ENCODE peak calls at places on chromosomes 7 and 10, in nine cellular contexts. U is prostate gland, R is stomach, C is colonic mucosa, S is breast epithelium, M is PC-3, A is astrocyte, G is right lobe of liver, T is cardiac muscle cell. K is an unnamed sample.

GRCh38 chr10:50575477-50576244 is 48.1 kb downstream of the SGMS1 start:
- DNase-seq in M (no peak), S (no peak), T (no peak), U (no peak), G (no peak), A (no peak), C (no peak), R (no peak), K (no peak)

GRCh38 chr10:123624086-123624485 is 42.1 kb upstream of the GPR26 start:
- DNase-seq in G (no peak), T (no peak), S (no peak), C (no peak), M (no peak), U (no peak), A (no peak), R (no peak), K (no peak)

GRCh38 chr7:150333659-150334058 is 7.8 kb downstream of the RARRES2 start:
- DNase-seq in C (no peak), U (no peak), G (no peak), R (no peak), S (no peak), M (no peak), T (no peak), A (no peak), K (no peak)

GRCh38 chr10:5659702-5660528 is 6.5 kb downstream of the ASB13 start:
- DNase-seq in M (peak; percentile 72), T (peak; percentile 70), U (no peak), S (no peak), A (peak; percentile 36), R (peak; percentile 59), G (peak; percentile 81), C (peak; percentile 70), K (peak; percentile 78)

GRCh38 chr7:29202651-29203069 is 8.1 kb downstream of the CHN2 start:
- DNase-seq in S (no peak), A (no peak), G (peak; percentile 33), C (peak; percentile 53), M (no peak), U (no peak), T (no peak), R (no peak), K (peak; percentile 58)

GRCh38 chr10:14025283-14025682 is 305.4 kb downstream of the FRMD4A start:
- DNase-seq in M (no peak), G (no peak), S (no peak), T (no peak), C (no peak), A (no peak), R (no peak), U (no peak), K (no peak)

GRCh38 chr7:3559178-3559765 is 258.2 kb downstream of the SDK1 start:
- DNase-seq in M (peak; percentile 79), A (peak; percentile 97), S (no peak), U (peak; percentile 22), R (no peak), G (no peak), C (no peak), T (peak; percentile 91), K (no peak)

GRCh38 chr10:34859170-34859569 is 44.1 kb upstream of the PARD3 start:
- DNase-seq in C (peak; percentile 58), A (no peak), M (peak; percentile 93), U (peak; percentile 50), T (peak; percentile 10), G (no peak), R (no peak), S (no peak), K (no peak)

GRCh38 chr7:151087247-151088018 is 1.2 kb downstream of the AGAP3 start:
- DNase-seq in M (peak; percentile 51), U (peak; percentile 45), G (peak; percentile 83), A (peak; percentile 34), R (peak; percentile 64), C (peak; percentile 58), S (no peak), T (peak; percentile 70), K (peak; percentile 76)

GRCh38 chr7:112331495-112331894 is 118.8 kb upstream of the IFRD1 start:
- DNase-seq in C (no peak), T (no peak), S (no peak), U (no peak), G (no peak), R (no peak), A (no peak), M (no peak), K (no peak)

GRCh38 chr7:72080865-72081264 is 331.3 kb downstream of the CALN1 start:
- DNase-seq in C (no peak), T (no peak), R (no peak), S (no peak), G (no peak), M (no peak), U (no peak), A (no peak), K (no peak)

GRCh38 chr7:106313456-106313891 is 28.7 kb upstream of the NAMPT start:
- DNase-seq in A (peak; percentile 86), C (no peak), G (no peak), S (no peak), U (peak; percentile 31), M (peak; percentile 92), R (no peak), T (peak; percentile 60), K (no peak)

GRCh38 chr7:100673942-100674431 is 447 bp downstream of the GNB2 start:
- DNase-seq in R (no peak), T (no peak), C (peak; percentile 61), S (no peak), A (peak; percentile 20), U (no peak), G (peak; percentile 67), M (no peak), K (peak; percentile 78)

GRCh38 chr7:18993933-18994668 is 123.3 kb downstream of the TWIST1 start:
- DNase-seq in M (no peak), R (no peak), C (no peak), U (no peak), T (peak; percentile 32), A (peak; percentile 13), S (no peak), G (no peak), K (no peak)

DNA sequence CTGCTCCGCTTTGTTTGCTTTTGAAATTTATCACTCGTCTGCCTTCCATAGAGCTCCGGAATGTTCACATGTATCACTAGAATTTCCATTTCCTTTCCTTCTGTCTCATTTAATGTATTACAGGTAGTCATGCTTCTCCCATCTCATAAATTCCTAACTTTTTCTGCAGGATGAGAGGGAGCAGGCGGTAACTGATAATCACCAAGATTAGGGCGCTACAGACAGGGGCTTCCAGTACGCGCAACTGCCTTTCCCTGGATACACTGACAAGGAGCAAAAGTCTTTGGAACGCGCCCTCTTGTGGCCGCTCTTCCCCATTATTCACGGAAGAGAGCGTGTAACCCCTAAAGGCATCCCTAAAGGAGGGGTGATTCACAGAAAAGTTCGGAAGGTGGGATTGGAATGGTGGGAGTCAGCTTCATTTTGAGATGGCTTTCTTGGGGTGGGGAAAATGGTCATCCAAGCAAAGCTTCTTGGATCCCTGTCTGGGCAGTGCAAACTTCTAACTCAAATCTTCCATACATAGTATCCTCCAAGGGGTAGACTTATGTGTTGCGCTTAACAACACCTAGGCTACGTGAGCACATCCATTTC is 6.5 kb downstream of the INHBA start:
- DNase-seq in M (peak; percentile 88), C (peak; percentile 77), T (peak; percentile 90), R (peak; percentile 66), U (peak; percentile 74), A (no peak), S (no peak), G (peak; percentile 81), K (peak; percentile 76)
- H3K4me3 ChIP-seq in M (peak overlapping the region; percentile 95), C (no peak overlapping the region), T (no peak overlapping the region), R (peak overlapping the region; percentile 24), U (no peak overlapping the region), A (peak overlapping the region; percentile 91), S (peak overlapping the region; percentile 52), G (peak overlapping the region; percentile 44), K (peak overlapping the region; percentile 46)

DNA sequence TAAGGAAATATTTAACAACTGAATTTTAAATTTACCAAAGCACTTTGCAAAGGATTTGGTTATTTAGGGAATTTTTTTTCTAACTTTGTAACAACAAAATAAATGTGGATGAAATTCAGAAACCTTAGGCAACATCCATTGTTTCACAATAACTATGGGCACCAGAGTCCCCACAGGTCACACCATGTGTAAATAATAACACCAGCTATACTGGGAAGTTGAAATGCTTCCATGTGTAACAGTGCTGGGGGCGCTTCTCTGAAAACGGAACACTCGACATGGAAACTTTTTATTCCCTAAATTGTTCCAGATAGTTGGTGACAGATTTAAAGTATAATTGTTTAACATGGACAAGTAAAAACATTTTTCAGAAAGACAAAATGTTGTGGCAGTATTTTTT is 818.6 kb downstream of the TNS3 start:
- DNase-seq in A (no peak), S (no peak), C (no peak), G (no peak), R (no peak), M (no peak), U (no peak), T (no peak), K (no peak)
- H3K27ac ChIP-seq in A (peak overlapping the region; percentile 64), S (no peak overlapping the region), C (no peak overlapping the region), G (no peak overlapping the region), R (no peak overlapping the region), M (peak overlapping the region; percentile 69), U (no peak overlapping the region), T (no peak overlapping the region), K (no peak overlapping the region)

DNA sequence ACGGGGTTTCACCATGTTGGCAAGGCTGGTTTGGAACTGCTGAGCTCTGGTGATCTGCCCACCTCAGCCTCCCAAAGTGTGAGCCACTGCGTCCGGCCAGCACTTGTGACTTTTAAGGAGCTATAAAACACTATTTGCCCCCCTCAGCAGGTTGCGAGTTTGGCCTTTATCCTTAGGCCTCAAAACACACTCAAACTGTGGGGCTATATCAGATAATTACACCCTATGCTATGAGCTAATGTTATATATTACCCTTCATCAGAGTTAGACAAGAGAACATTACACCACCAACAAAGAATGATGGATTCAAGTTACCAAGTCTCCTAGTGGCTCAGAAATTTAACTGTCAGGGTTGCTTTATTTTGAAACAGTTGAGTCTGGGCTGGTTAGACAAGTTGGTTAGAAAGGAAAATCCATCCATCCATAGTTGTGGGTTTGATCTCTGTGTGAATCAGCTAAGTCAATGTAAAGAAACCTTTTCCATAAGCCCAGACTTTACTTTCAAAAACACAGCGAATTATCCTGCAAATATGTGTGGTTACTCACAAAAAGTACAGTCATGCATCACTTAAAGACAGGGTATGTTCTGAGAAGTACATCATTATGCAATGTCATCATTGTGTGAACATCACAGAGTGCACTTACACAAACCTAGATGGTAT is 115.8 kb downstream of the SEMA3D start:
- DNase-seq in M (peak; percentile 73), R (no peak), T (no peak), S (no peak), U (no peak), A (peak; percentile 69), C (no peak), G (no peak), K (no peak)
- H3K4me3 ChIP-seq in M (no peak overlapping the region), R (no peak overlapping the region), T (no peak overlapping the region), S (no peak overlapping the region), U (no peak overlapping the region), A (no peak overlapping the region), C (no peak overlapping the region), G (no peak overlapping the region), K (no peak overlapping the region)

DNA sequence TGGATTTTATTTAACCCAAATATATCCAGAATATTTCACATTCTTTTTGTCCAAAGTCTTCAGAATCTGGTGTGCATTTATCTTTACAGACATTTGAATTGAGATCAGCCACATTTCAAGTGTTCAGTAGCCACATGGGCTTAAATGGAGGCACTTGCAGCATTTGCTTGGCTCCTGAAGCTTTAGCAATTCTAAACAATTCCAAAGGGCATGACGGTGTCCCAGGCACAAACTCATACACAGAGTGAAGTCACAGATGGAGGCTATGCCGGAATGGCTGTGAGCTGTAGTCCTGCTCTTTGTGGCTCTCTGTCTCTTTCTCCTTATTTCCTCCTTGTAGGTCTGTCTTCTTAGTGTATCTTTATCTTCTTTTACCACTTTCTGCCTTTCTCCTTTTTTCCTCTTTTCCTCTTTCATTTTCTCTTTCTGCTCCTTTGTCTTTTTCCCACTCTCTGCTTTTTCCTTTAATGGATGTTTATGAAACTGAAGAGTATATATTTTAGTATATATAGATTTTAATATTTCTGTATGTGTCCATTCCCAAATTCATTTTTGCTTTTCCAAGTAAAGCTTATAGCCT is 7.7 kb downstream of the AGBL3 start:
- DNase-seq in M (no peak), A (no peak), R (no peak), S (no peak), T (no peak), C (no peak), G (peak; percentile 22), U (no peak), K (no peak)
- H3K27ac ChIP-seq in M (no peak overlapping the region), A (no peak overlapping the region), R (peak overlapping the region; percentile 55), S (no peak overlapping the region), T (no peak overlapping the region), C (no peak overlapping the region), G (peak overlapping the region; percentile 77), U (no peak overlapping the region), K (no peak overlapping the region)